ENCODE peak calls at places on chromosomes 5 and 9, in four cellular contexts. One of them, this sample, is unnamed.

GRCh38 chr5:119287547-119288073 is 68.2 kb upstream of the TNFAIP8 start:
- DNase-seq in body of pancreas: no peak
- DNase-seq in colonic mucosa: no peak
- DNase-seq in astrocyte: peak
- DNase-seq in this sample: no peak

GRCh38 chr5:58761418-58761817 is 178.5 kb downstream of the RAB3C start:
- DNase-seq in astrocyte: no peak
- DNase-seq in colonic mucosa: no peak
- DNase-seq in body of pancreas: no peak
- DNase-seq in this sample: no peak

GRCh38 chr9:26949604-26950003 is 2.6 kb upstream of the PLAA start:
- DNase-seq in body of pancreas: no peak
- DNase-seq in astrocyte: peak
- DNase-seq in colonic mucosa: no peak
- DNase-seq in this sample: no peak

GRCh38 chr9:123262338-123262737 is 6.0 kb downstream of the STRBP start:
- DNase-seq in colonic mucosa: no peak
- DNase-seq in body of pancreas: peak
- DNase-seq in astrocyte: no peak
- DNase-seq in this sample: no peak

GRCh38 chr9:69981686-69982450 is 61.8 kb upstream of the MAMDC2 start:
- DNase-seq in body of pancreas: no peak
- DNase-seq in colonic mucosa: no peak
- DNase-seq in astrocyte: peak
- DNase-seq in this sample: no peak

GRCh38 chr5:67578011-67578410 is 381.4 kb upstream of the CD180 start:
- DNase-seq in colonic mucosa: no peak
- DNase-seq in astrocyte: peak
- DNase-seq in body of pancreas: no peak
- DNase-seq in this sample: no peak

GRCh38 chr9:100295240-100295639 is 57.5 kb downstream of the TEX10 start:
- DNase-seq in astrocyte: no peak
- DNase-seq in body of pancreas: no peak
- DNase-seq in colonic mucosa: no peak
- DNase-seq in this sample: no peak

GRCh38 chr5:68960961-68961360 is 132.9 kb upstream of the SLC30A5 start:
- DNase-seq in colonic mucosa: peak
- DNase-seq in body of pancreas: no peak
- DNase-seq in astrocyte: no peak
- DNase-seq in this sample: no peak

GRCh38 chr5:137564475-137564961 is 65.4 kb upstream of the SPOCK1 start:
- DNase-seq in astrocyte: peak
- DNase-seq in colonic mucosa: no peak
- DNase-seq in body of pancreas: peak
- DNase-seq in this sample: no peak

GRCh38 chr5:34914671-34915138 is 599 bp downstream of the RAD1 start:
- DNase-seq in body of pancreas: peak
- DNase-seq in colonic mucosa: peak
- DNase-seq in astrocyte: peak
- DNase-seq in this sample: no peak

GRCh38 chr5:53211799-53212198 is 102.2 kb upstream of the MOCS2 start:
- DNase-seq in body of pancreas: no peak
- DNase-seq in colonic mucosa: no peak
- DNase-seq in astrocyte: peak
- DNase-seq in this sample: no peak

GRCh38 chr9:80491086-80491749 is 919.5 kb downstream of the TLE4 start:
- DNase-seq in body of pancreas: no peak
- DNase-seq in colonic mucosa: no peak
- DNase-seq in astrocyte: no peak
- DNase-seq in this sample: no peak

GRCh38 chr9:37451628-37452027 is 13.6 kb downstream of the ZBTB5 start:
- DNase-seq in colonic mucosa: no peak
- DNase-seq in astrocyte: no peak
- DNase-seq in body of pancreas: no peak
- DNase-seq in this sample: no peak

GRCh38 chr9:38432922-38433510 is 8.8 kb upstream of the IGFBPL1 start:
- DNase-seq in body of pancreas: peak
- DNase-seq in astrocyte: peak
- DNase-seq in colonic mucosa: peak
- DNase-seq in this sample: peak

GRCh38 chr9:3658964-3659363 is 133.2 kb upstream of the RFX3 start:
- DNase-seq in body of pancreas: no peak
- DNase-seq in colonic mucosa: no peak
- DNase-seq in astrocyte: no peak
- DNase-seq in this sample: no peak

GRCh38 chr9:129697111-129697955 is 31.9 kb downstream of the PRRX2 start:
- DNase-seq in colonic mucosa: peak
- DNase-seq in body of pancreas: peak
- DNase-seq in astrocyte: peak
- DNase-seq in this sample: no peak

GRCh38 chr5:170360712-170361501 is 28.3 kb downstream of the KCNMB1 start:
- DNase-seq in body of pancreas: no peak
- DNase-seq in astrocyte: no peak
- DNase-seq in colonic mucosa: no peak
- DNase-seq in this sample: no peak

GRCh38 chr9:111037744-111038335 is 430 bp downstream of the LPAR1 start:
- DNase-seq in colonic mucosa: peak
- DNase-seq in astrocyte: peak
- DNase-seq in body of pancreas: peak
- DNase-seq in this sample: peak

GRCh38 chr5:72628771-72629313 is 121.6 kb upstream of the ZNF366 start:
- DNase-seq in colonic mucosa: no peak
- DNase-seq in body of pancreas: no peak
- DNase-seq in astrocyte: peak
- DNase-seq in this sample: no peak

GRCh38 chr5:40332945-40333344 is 346.8 kb upstream of the PTGER4 start:
- DNase-seq in astrocyte: no peak
- DNase-seq in colonic mucosa: no peak
- DNase-seq in body of pancreas: no peak
- DNase-seq in this sample: no peak

GRCh38 chr5:56301041-56301440 is 67.9 kb upstream of the ANKRD55 start:
- DNase-seq in astrocyte: no peak
- DNase-seq in colonic mucosa: no peak
- DNase-seq in body of pancreas: no peak
- DNase-seq in this sample: no peak

GRCh38 chr5:40834391-40834848 is 602 bp downstream of the RPL37 start:
- DNase-seq in body of pancreas: peak
- DNase-seq in astrocyte: peak
- DNase-seq in colonic mucosa: peak
- DNase-seq in this sample: no peak

GRCh38 chr5:147971472-147971871 is 65.1 kb upstream of the C5orf46 start:
- DNase-seq in colonic mucosa: no peak
- DNase-seq in astrocyte: no peak
- DNase-seq in body of pancreas: no peak
- DNase-seq in this sample: no peak

GRCh38 chr5:78560000-78560399 is 88.6 kb downstream of the LHFPL2 start:
- DNase-seq in astrocyte: no peak
- DNase-seq in colonic mucosa: no peak
- DNase-seq in body of pancreas: no peak
- DNase-seq in this sample: no peak

GRCh38 chr5:765948-766631 is 18.4 kb downstream of the ZDHHC11B start:
- DNase-seq in body of pancreas: no peak
- DNase-seq in colonic mucosa: no peak
- DNase-seq in astrocyte: no peak
- DNase-seq in this sample: no peak

GRCh38 chr5:74021090-74021489 is 395.1 kb downstream of the ARHGEF28 start:
- DNase-seq in body of pancreas: no peak
- DNase-seq in colonic mucosa: no peak
- DNase-seq in astrocyte: no peak
- DNase-seq in this sample: no peak

GRCh38 chr9:132239999-132240859 is 78.4 kb downstream of the NTNG2 start:
- DNase-seq in colonic mucosa: no peak
- DNase-seq in astrocyte: no peak
- DNase-seq in body of pancreas: peak
- DNase-seq in this sample: no peak

GRCh38 chr5:109125755-109126429 is 283.9 kb downstream of the PJA2 start:
- DNase-seq in body of pancreas: no peak
- DNase-seq in astrocyte: no peak
- DNase-seq in colonic mucosa: no peak
- DNase-seq in this sample: no peak

GRCh38 chr5:95846554-95847260 is 24.2 kb upstream of the GLRX start:
- DNase-seq in colonic mucosa: peak
- DNase-seq in body of pancreas: peak
- DNase-seq in astrocyte: no peak
- DNase-seq in this sample: peak

GRCh38 chr9:137406876-137407589 is 15.9 kb downstream of the EXD3 start:
- DNase-seq in colonic mucosa: peak
- DNase-seq in body of pancreas: peak
- DNase-seq in astrocyte: peak
- DNase-seq in this sample: peak

GRCh38 chr5:65818592-65818991 is 96.6 kb downstream of the NLN start:
- DNase-seq in colonic mucosa: peak
- DNase-seq in body of pancreas: no peak
- DNase-seq in astrocyte: no peak
- DNase-seq in this sample: no peak

GRCh38 chr5:15929616-15930303 is 249.8 kb downstream of the MARCHF11 start:
- DNase-seq in colonic mucosa: no peak
- DNase-seq in astrocyte: peak
- DNase-seq in body of pancreas: no peak
- DNase-seq in this sample: no peak

GRCh38 chr5:158590936-158591863 is 508.5 kb downstream of the EBF1 start:
- DNase-seq in body of pancreas: peak
- DNase-seq in colonic mucosa: no peak
- DNase-seq in astrocyte: peak
- DNase-seq in this sample: no peak

GRCh38 chr5:34826347-34826746 is 12.6 kb upstream of the TTC23L start:
- DNase-seq in colonic mucosa: no peak
- DNase-seq in body of pancreas: no peak
- DNase-seq in astrocyte: peak
- DNase-seq in this sample: no peak

DNA sequence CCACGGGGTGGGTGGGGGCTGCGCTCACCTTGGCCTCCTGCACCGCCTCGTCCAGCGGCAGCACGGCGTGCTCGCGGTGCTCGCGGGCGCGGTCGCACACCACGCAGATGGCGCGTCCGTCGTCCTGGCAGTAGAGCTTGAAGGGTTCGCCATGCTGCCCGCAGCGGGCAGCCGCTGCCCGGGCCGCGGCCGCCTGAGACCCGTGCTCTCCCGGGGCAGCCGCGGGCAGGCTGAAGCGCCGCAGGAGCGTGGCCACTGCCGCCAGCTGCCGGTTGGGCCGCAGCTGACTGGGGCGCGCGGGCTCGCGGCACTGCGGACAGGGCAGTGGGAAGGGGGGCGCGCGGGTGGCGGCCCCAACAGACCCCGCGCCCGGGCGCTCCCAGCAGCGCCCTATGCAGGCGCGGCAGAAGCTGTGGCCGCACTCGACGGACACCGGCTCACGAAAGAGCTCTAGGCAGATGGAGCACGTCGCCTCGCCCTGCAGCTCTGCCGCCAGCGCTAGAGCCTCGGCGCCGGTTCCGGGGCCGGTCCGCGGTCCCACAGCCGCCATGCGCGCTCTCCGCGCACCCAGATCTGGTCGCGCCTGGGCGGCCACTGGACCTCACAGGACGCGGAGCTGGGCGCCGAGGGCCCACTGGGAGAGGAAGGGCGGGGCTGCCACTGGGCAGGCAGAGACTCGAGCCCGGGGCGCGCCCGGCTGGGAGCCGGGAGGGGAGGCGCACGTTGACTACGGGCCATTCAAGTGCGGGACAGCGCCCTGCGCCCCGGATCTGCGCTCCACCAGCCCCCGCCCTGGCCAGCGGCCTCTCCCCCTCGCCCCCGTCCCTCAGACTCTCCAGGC is at the start of gene TRIM7:
- DNase-seq in astrocyte: no peak
- DNase-seq in colonic mucosa: peak
- DNase-seq in body of pancreas: peak
- DNase-seq in this sample: peak
- TF ChIP-seq CTCF in astrocyte: no peak
- TF ChIP-seq CTCF in colonic mucosa: no peak
- TF ChIP-seq CTCF in body of pancreas: no peak
- TF ChIP-seq CTCF in this sample: no peak

DNA sequence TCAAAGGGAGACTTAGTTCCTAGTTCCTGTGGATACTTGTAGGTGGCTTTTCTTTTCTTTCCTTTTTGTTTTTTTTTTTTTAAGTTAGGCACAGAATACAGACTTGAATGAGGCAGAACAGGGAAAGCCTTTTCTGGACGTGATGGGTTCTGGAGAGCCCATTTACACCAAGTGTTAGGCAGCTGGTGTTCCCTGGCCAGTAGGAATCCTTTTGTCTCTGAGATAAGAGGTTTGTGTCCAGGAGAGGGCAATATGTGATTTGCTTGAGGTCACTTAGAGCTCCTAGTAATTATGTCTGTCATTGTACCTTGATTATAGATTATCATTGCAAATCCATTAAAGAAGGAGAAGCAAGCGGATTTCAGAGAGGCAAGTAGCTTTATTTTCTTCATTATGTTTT is 9.1 kb downstream of the MEGF10 start:
- DNase-seq in body of pancreas: no peak
- DNase-seq in colonic mucosa: no peak
- DNase-seq in astrocyte: no peak
- DNase-seq in this sample: no peak
- TF ChIP-seq CTCF in body of pancreas: no peak
- TF ChIP-seq CTCF in colonic mucosa: no peak
- TF ChIP-seq CTCF in astrocyte: no peak
- TF ChIP-seq CTCF in this sample: no peak

GRCh38 chr5:172886974-172887491 is 53.0 kb downstream of the ERGIC1 start:
- DNase-seq in body of pancreas: peak
- DNase-seq in colonic mucosa: no peak
- DNase-seq in astrocyte: peak
- DNase-seq in this sample: no peak
- TF ChIP-seq CTCF in body of pancreas: no peak
- TF ChIP-seq CTCF in colonic mucosa: no peak
- TF ChIP-seq CTCF in astrocyte: no peak
- TF ChIP-seq CTCF in this sample: no peak

DNA sequence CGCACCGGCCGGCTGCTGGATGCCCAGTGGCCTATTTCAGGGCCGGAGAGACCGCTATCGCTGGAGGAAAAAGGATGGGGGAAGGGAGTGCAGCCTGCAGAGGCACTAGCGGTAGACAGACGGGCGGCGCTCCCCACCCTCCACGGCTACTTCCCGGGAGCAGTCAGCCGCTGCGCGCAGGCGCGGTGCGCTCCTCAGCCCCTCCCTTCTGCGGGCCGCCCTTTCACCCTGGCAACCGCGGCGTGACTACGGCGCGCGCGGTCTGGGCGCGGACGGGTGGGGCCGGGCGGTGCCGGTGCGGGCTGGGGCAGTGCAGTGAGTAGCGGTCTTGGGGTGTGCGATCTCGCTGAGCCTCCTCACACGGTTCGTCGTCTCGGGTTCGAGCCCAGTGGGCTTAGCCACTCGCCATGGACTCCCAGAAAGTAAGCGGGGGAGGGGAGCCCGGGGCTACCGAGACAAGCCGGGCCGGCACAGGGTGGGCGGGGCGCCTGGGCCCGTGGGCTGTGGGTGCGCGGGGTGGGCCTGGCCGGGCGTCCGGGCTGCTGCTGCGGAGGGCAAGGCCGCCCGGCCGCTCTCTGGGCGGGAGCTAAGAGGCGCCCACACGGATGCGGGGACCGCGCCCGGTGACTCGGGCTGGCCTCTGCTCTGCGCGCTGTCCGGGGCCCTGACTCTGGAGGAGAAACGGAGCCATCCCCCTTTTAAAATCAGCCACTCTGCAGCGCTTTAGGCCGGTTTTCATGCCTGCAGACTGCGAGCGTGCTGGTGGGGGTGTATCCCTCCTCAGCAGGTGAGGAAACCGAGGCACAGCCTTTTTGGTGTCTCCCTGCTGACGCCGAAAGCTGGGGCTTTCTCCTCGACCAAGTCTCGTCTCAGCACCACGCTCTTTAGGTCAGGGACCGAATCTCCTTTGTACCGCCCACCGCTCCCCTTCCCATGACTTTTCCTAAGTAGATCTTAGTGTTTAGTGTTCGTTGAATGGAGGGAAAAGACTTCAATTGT is at the start of gene FSD1L:
- DNase-seq in body of pancreas: peak
- DNase-seq in astrocyte: peak
- DNase-seq in colonic mucosa: peak
- DNase-seq in this sample: peak
- TF ChIP-seq CTCF in body of pancreas: peak
- TF ChIP-seq CTCF in astrocyte: no peak
- TF ChIP-seq CTCF in colonic mucosa: no peak
- TF ChIP-seq CTCF in this sample: no peak